ENCODE peak calls at places on chromosome 20, in six cellular contexts. U is upper lobe of left lung, V is K562, A is heart left ventricle, B is right lobe of liver, M is GM12891. K is an unnamed sample.

GRCh38 chr20:6506906-6507305 is 260.6 kb upstream of the BMP2 start:
- DNase-seq in U (no peak), B (no peak), M (no peak), A (no peak), V (no peak), K (no peak)

GRCh38 chr20:41029150-41029872 is 689 bp downstream of the TOP1 start:
- DNase-seq in A (peak), B (peak), M (no peak), V (peak), U (no peak), K (no peak)

GRCh38 chr20:59515013-59515905 is 89.1 kb upstream of the PHACTR3 start:
- DNase-seq in M (no peak), U (peak), V (peak), B (peak), A (peak), K (peak)

GRCh38 chr20:62387219-62387913 is 463 bp downstream of the RPS21 start:
- DNase-seq in B (no peak), U (no peak), A (no peak), M (no peak), V (peak), K (no peak)

GRCh38 chr20:40775747-40776146 is 86.7 kb upstream of the MAFB start:
- DNase-seq in M (no peak), U (no peak), V (no peak), A (no peak), B (no peak), K (no peak)

GRCh38 chr20:33312583-33312982 is 29.6 kb downstream of the BPIFB1 start:
- DNase-seq in A (no peak), U (no peak), V (no peak), B (no peak), M (no peak), K (no peak)

GRCh38 chr20:11917663-11918062 is at the start of gene BTBD3:
- DNase-seq in B (no peak), A (peak), U (peak), M (no peak), V (no peak), K (no peak)

GRCh38 chr20:9015984-9016324 is 52.9 kb upstream of the PLCB4 start:
- DNase-seq in V (no peak), B (no peak), A (no peak), U (no peak), M (no peak), K (no peak)

GRCh38 chr20:4216142-4216735 is 200.9 kb upstream of the RNF24 start:
- DNase-seq in B (no peak), U (no peak), V (no peak), M (no peak), A (no peak), K (no peak)

GRCh38 chr20:24708411-24709295 is 239.2 kb downstream of the SYNDIG1 start:
- DNase-seq in M (no peak), B (no peak), V (no peak), A (no peak), U (no peak), K (no peak)

GRCh38 chr20:38141154-38141888 is 23.7 kb downstream of the TGM2 start:
- DNase-seq in B (no peak), V (peak), M (no peak), U (no peak), A (no peak), K (no peak)

GRCh38 chr20:3572151-3572550 is 91.0 kb downstream of the GFRA4 start:
- DNase-seq in A (no peak), B (no peak), M (no peak), U (no peak), V (no peak), K (no peak)

GRCh38 chr20:34579191-34579661 is 20.7 kb downstream of the MAP1LC3A start:
- DNase-seq in A (peak), U (no peak), M (no peak), B (no peak), V (no peak), K (peak)

GRCh38 chr20:62066339-62066982 is 780 bp upstream of the TAF4 start:
- DNase-seq in A (peak), V (peak), M (peak), U (peak), B (peak), K (peak)

GRCh38 chr20:13221673-13222318 is 722 bp downstream of the ISM1 start:
- DNase-seq in M (peak), U (peak), A (peak), V (no peak), B (peak), K (no peak)

GRCh38 chr20:17728074-17728473 is 28.3 kb downstream of the BANF2 start:
- DNase-seq in V (no peak), A (no peak), M (no peak), U (no peak), B (no peak), K (no peak)

GRCh38 chr20:62186887-62187866 is 4.3 kb downstream of the MTG2 start:
- DNase-seq in A (no peak), V (no peak), M (no peak), U (no peak), B (no peak), K (no peak)

GRCh38 chr20:25398363-25399037 is 7.9 kb upstream of the ABHD12 start:
- DNase-seq in V (no peak), A (no peak), B (no peak), M (no peak), U (no peak), K (no peak)

GRCh38 chr20:23244916-23245552 is 105.6 kb upstream of the NXT1 start:
- DNase-seq in U (no peak), V (no peak), A (peak), B (no peak), M (no peak), K (no peak)

GRCh38 chr20:58810116-58810878 is 40.4 kb downstream of the GNAS-AS1 start:
- DNase-seq in B (no peak), A (no peak), V (no peak), M (no peak), U (no peak), K (no peak)

GRCh38 chr20:51331466-51331865 is 211.1 kb downstream of the NFATC2 start:
- DNase-seq in A (no peak), V (no peak), U (no peak), M (no peak), B (no peak), K (peak)

GRCh38 chr20:60201198-60201597 is 243.0 kb downstream of the CDH26 start:
- DNase-seq in A (no peak), U (no peak), B (no peak), V (no peak), M (no peak), K (no peak)

GRCh38 chr20:63737940-63738686 is 1.5 kb upstream of the SLC2A4RG start:
- DNase-seq in U (no peak), V (peak), M (no peak), A (no peak), B (peak), K (no peak)

GRCh38 chr20:63738687-63739128 is 868 bp upstream of the SLC2A4RG start:
- DNase-seq in B (peak), V (peak), M (no peak), A (peak), U (peak), K (no peak)

GRCh38 chr20:63740070-63740500 is 509 bp downstream of the SLC2A4RG start:
- DNase-seq in M (no peak), V (peak), A (peak), U (peak), B (peak), K (peak)

GRCh38 chr20:63740501-63741353 is 1.2 kb downstream of the SLC2A4RG start:
- DNase-seq in A (peak), V (peak), M (no peak), B (peak), U (peak), K (peak)

GRCh38 chr20:63739129-63740069 is at the start of gene SLC2A4RG:
- DNase-seq in V (peak), M (peak), U (peak), B (peak), A (peak), K (peak)
- TF ChIP-seq POLR2A in V (peak), M (no peak), U (no peak), B (peak), A (no peak), K (no peak)

DNA sequence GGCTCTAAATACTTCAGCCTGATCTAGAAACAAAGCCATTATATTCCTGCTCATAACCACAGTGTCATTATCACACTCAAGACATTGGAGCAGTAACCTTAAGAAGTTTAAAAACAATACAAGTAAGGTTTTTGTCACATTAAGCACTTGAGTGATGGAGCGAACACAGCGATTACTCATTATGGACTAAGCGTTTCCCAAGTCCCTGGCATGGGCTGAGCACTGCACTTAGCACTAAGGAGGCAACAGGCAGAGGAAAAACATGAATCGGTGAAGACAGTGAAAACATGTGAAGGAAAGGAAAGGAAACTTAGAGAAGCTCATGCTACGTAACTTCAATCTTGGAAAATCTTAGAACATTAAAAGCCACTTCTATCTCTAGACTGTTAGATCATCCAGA is 108.7 kb downstream of the SLC24A3 start:
- DNase-seq in M (no peak), B (no peak), A (no peak), V (no peak), U (no peak), K (no peak)
- TF ChIP-seq POLR2A in M (no peak), B (no peak), A (no peak), V (no peak), U (no peak), K (no peak)

GRCh38 chr20:36480456-36481048 is 60.8 kb upstream of the MYL9 start:
- DNase-seq in U (peak), B (no peak), V (no peak), A (no peak), M (no peak), K (no peak)
- TF ChIP-seq POLR2A in U (no peak), B (no peak), V (no peak), A (no peak), M (no peak), K (no peak)

DNA sequence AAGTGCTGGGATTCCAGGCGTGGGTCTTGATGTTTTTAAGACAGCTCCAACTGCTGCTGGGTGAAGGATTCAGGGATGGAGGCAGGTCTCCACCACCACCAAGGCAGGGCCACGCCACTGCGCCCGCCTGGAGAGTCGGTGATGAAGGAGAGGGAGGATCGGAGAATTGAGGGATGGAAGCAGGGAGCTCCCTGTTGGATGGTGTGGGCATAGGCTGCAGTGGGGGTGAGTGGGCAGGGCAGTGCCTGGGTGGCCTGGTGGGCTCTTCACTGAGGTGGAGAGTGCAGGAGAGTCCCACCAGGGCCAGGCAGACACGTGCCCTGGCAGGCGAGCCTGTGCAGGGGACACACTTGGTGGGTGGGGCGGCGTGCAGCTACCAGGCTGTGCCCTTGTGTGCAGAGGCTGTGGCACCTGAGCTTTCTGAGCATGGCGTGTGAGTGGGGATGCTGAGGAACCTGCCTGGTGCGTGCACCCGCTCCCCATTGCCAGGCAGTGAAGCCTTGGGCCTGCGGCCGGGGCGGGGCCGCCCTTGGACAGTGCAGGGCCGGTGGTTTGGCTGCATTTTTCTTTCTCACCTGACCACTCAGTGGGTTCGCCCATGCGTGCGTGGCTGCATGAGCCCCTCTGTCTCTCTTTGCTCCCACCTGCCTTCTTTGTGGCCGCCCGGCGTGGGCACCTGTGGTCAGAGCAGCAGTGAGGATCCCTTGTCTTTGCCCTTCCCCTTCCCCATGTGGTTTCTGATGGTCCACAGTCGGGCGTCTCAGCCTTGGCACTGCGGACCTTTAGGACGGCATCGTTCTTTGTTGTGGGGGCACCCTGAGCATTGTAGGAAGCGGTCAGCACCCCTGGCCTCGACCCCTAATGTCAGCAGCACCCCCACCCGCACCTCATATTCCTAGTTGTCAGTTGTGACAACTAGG is 11.3 kb downstream of the RBM38 start:
- DNase-seq in M (no peak), A (no peak), V (no peak), B (peak), U (no peak), K (no peak)
- TF ChIP-seq POLR2A in M (no peak), A (no peak), V (no peak), B (no peak), U (no peak), K (no peak)

DNA sequence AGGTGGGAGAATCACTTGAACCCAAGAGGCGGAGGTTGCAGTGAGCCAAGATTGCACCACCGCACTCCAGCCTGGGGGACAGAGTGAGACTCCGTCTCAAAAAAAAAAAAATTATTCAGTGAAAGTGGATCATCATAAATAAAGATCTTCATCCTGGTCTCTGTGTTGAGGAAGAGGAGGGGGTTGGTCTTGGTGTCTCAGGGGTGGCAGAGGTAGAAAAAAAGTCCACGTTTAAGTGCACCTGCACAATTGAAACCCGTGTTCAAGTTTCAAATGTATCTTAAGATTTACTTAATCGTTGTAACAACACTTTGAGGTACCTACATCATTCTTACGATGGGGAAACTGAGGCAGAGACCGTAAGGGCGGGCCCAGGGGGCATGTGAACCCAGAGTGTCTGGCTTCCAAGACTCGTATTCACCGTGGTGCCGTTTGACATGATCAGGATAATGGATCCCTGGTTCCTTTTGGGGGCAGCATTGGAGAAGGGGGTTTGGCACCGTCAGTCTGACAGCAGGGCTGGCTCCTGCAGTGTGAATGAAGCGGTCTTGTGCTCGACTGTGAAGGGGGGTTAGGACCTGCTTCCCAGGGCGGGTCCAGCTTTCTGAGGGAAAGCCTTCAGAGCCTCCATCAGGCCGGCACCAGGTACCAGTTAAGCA is 32.9 kb upstream of the ID1 start:
- DNase-seq in B (no peak), U (no peak), M (no peak), A (no peak), V (peak), K (no peak)
- TF ChIP-seq POLR2A in B (no peak), U (no peak), M (no peak), A (no peak), V (peak), K (no peak)

GRCh38 chr20:63696628-63697356 is at the start of gene TNFRSF6B:
- DNase-seq in U (no peak), A (peak), V (no peak), B (peak), M (peak), K (no peak)
- TF ChIP-seq POLR2A in U (no peak), A (no peak), V (peak), B (peak), M (no peak), K (no peak)

DNA sequence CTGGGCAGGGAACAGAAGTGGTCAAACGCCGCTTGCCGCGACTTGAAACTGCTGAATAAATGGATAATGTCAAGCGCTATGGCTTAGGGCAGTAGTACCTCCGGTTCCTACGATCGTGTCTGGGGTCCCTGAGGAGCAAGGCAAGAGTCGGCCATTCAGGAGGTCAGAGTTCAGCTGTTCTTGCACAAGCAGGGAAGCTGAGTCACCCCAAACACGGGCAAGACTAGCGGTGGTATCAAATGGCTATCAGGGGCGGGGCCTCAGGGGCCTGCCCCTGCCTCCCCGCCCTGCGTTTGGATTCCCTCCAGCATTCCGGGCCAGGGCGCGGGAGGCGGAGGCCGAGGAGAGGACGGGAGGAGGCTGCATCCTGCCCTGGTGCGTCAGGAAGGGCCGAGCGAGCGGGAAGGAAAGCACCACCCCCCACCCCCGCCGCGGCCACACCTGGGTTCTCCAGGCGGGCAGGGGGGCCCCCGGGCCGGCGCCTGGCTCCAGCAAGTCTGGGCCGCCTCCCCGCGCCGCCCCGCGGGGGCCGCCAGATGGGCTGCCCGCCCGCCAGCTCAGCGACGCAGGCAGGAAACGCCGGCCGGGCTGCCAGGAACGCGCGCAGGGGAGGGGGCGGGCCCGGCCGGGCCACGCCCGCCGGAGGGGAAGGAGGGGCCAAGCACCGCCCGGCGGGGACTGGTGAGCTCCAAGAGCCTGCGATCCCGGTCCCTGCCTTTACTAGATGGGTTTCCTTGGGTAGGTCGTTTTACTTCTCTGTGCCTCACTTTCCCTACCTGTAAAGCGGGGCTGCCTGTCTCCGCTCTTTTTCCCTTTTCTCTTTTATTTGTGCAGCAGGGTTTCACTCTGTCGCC is 32.2 kb upstream of the ID1 start:
- DNase-seq in U (peak), V (peak), B (peak), A (peak), M (peak), K (peak)
- TF ChIP-seq POLR2A in U (no peak), V (peak), B (peak), A (peak), M (peak), K (peak)